ENCODE peak calls at places on chromosomes 3 and 15, in eight cellular contexts. One of them, this sample, is unnamed.
A peak's percentile ranks its signal among the peaks of the same experiment; 100 is the strongest.

GRCh38 chr3:59189561-59190338 is 139.9 kb upstream of the CFAP20DC start:
- DNase-seq in heart left ventricle: no peak
- DNase-seq in left ventricle myocardium inferior: no peak
- DNase-seq in heart right ventricle: no peak
- DNase-seq in psoas muscle: no peak
- DNase-seq in PC-9: peak; percentile 59
- DNase-seq in ovary: no peak
- DNase-seq in Caco-2: peak; percentile 43
- DNase-seq in this sample: peak; percentile 3

GRCh38 chr3:196055683-196056270 is 26.1 kb downstream of the TFRC start:
- DNase-seq in heart left ventricle: no peak
- DNase-seq in left ventricle myocardium inferior: no peak
- DNase-seq in heart right ventricle: no peak
- DNase-seq in psoas muscle: peak; percentile 45
- DNase-seq in PC-9: no peak
- DNase-seq in ovary: no peak
- DNase-seq in Caco-2: peak; percentile 55
- DNase-seq in this sample: no peak

GRCh38 chr3:184595726-184596125 is 34.1 kb downstream of the EPHB3 start:
- DNase-seq in heart left ventricle: no peak
- DNase-seq in left ventricle myocardium inferior: no peak
- DNase-seq in heart right ventricle: no peak
- DNase-seq in psoas muscle: no peak
- DNase-seq in PC-9: no peak
- DNase-seq in ovary: peak; percentile 33
- DNase-seq in Caco-2: no peak
- DNase-seq in this sample: no peak

GRCh38 chr15:39358441-39359041 is 222.3 kb upstream of the THBS1 start:
- DNase-seq in heart left ventricle: peak; percentile 49
- DNase-seq in left ventricle myocardium inferior: peak; percentile 31
- DNase-seq in heart right ventricle: no peak
- DNase-seq in psoas muscle: no peak
- DNase-seq in PC-9: no peak
- DNase-seq in ovary: peak; percentile 50
- DNase-seq in Caco-2: no peak
- DNase-seq in this sample: peak; percentile 94

GRCh38 chr15:74841761-74842385 is 1.1 kb downstream of the ULK3 start:
- DNase-seq in heart left ventricle: no peak
- DNase-seq in left ventricle myocardium inferior: no peak
- DNase-seq in heart right ventricle: no peak
- DNase-seq in psoas muscle: no peak
- DNase-seq in PC-9: no peak
- DNase-seq in ovary: peak; percentile 48
- DNase-seq in Caco-2: no peak
- DNase-seq in this sample: no peak

GRCh38 chr3:112319516-112320276 is 13.3 kb upstream of the CD200 start:
- DNase-seq in heart left ventricle: no peak
- DNase-seq in left ventricle myocardium inferior: no peak
- DNase-seq in heart right ventricle: no peak
- DNase-seq in psoas muscle: no peak
- DNase-seq in PC-9: no peak
- DNase-seq in ovary: no peak
- DNase-seq in Caco-2: no peak
- DNase-seq in this sample: peak; percentile 18

GRCh38 chr3:11915621-11916417 is 69.1 kb upstream of the TAMM41 start:
- DNase-seq in heart left ventricle: no peak
- DNase-seq in left ventricle myocardium inferior: no peak
- DNase-seq in heart right ventricle: no peak
- DNase-seq in psoas muscle: no peak
- DNase-seq in PC-9: no peak
- DNase-seq in ovary: no peak
- DNase-seq in Caco-2: no peak
- DNase-seq in this sample: no peak

GRCh38 chr15:66797921-66798320 is 95.9 kb downstream of the SMAD6 start:
- DNase-seq in heart left ventricle: no peak
- DNase-seq in left ventricle myocardium inferior: no peak
- DNase-seq in heart right ventricle: no peak
- DNase-seq in psoas muscle: no peak
- DNase-seq in PC-9: no peak
- DNase-seq in ovary: no peak
- DNase-seq in Caco-2: no peak
- DNase-seq in this sample: peak; percentile 17

GRCh38 chr15:100169615-100170279 is 172.0 kb downstream of the ADAMTS17 start:
- DNase-seq in heart left ventricle: no peak
- DNase-seq in left ventricle myocardium inferior: no peak
- DNase-seq in heart right ventricle: no peak
- DNase-seq in psoas muscle: no peak
- DNase-seq in PC-9: no peak
- DNase-seq in ovary: peak; percentile 28
- DNase-seq in Caco-2: no peak
- DNase-seq in this sample: no peak

GRCh38 chr3:189606774-189607173 is 24.4 kb upstream of the TP63 start:
- DNase-seq in heart left ventricle: no peak
- DNase-seq in left ventricle myocardium inferior: no peak
- DNase-seq in heart right ventricle: no peak
- DNase-seq in psoas muscle: no peak
- DNase-seq in PC-9: no peak
- DNase-seq in ovary: no peak
- DNase-seq in Caco-2: no peak
- DNase-seq in this sample: no peak

GRCh38 chr3:46675843-46676567 is 17.5 kb downstream of the ALS2CL start:
- DNase-seq in heart left ventricle: peak; percentile 25
- DNase-seq in left ventricle myocardium inferior: peak; percentile 12
- DNase-seq in heart right ventricle: no peak
- DNase-seq in psoas muscle: no peak
- DNase-seq in PC-9: no peak
- DNase-seq in ovary: no peak
- DNase-seq in Caco-2: no peak
- DNase-seq in this sample: peak; percentile 22

GRCh38 chr15:62454567-62455172 is 289.6 kb upstream of the C2CD4B start:
- DNase-seq in heart left ventricle: no peak
- DNase-seq in left ventricle myocardium inferior: no peak
- DNase-seq in heart right ventricle: no peak
- DNase-seq in psoas muscle: no peak
- DNase-seq in PC-9: no peak
- DNase-seq in ovary: no peak
- DNase-seq in Caco-2: no peak
- DNase-seq in this sample: no peak

GRCh38 chr15:81889480-81889871 is 156.3 kb downstream of the MEX3B start:
- DNase-seq in heart left ventricle: no peak
- DNase-seq in left ventricle myocardium inferior: no peak
- DNase-seq in heart right ventricle: no peak
- DNase-seq in psoas muscle: no peak
- DNase-seq in PC-9: no peak
- DNase-seq in ovary: no peak
- DNase-seq in Caco-2: no peak
- DNase-seq in this sample: no peak

DNA sequence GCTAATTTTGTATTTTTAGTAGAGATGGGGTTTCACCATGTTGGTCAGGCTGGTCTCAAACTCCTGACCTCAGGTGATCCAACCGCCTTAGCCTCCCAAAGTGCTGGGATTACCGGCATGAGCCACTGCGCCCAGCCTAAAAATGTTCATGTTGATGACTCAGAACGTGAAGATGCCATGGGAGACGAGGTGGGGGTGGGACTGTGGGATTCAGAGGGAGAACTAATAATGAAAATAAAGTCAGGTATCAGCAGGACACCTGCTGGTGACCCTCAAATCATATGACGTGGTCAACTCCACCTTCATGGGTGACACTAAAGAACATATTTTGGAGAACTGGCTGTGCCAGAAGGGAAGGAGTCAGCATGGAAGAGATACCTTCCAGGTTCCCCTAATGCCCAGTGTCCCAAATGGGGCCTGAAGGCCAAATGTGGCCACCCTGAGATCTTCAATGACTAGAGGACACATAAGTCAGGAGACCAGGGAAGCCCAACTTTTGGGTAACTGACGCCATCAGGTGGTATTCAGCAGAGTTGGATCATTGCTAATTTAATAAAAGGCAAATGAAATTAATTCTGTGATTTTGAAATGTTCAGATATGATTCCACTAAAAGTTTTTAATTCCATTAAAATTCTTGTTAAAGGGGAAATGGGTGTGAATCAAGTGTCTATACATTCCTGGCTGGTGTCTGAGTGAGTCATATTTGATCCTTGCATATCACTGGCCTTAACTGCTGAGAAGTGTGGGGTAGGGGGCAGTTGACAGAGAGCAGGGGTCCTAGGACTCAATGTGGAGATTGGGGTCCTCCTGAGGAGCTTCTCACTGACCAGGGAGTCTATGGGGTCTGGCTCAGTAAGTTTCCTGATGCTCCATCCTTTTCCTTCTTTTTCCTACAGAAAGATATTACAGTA is 88.6 kb upstream of the GSK3B start:
- DNase-seq in heart left ventricle: no peak
- DNase-seq in left ventricle myocardium inferior: no peak
- DNase-seq in heart right ventricle: no peak
- DNase-seq in psoas muscle: no peak
- DNase-seq in PC-9: peak; percentile 57
- DNase-seq in ovary: no peak
- DNase-seq in Caco-2: no peak
- DNase-seq in this sample: peak; percentile 76
- TF ChIP-seq CTCF in heart left ventricle: peak; percentile 23
- TF ChIP-seq CTCF in left ventricle myocardium inferior: peak; percentile 59
- TF ChIP-seq CTCF in heart right ventricle: peak; percentile 42
- TF ChIP-seq CTCF in psoas muscle: peak; percentile 33
- TF ChIP-seq CTCF in PC-9: peak; percentile 61
- TF ChIP-seq CTCF in ovary: no peak
- TF ChIP-seq CTCF in Caco-2: no peak
- TF ChIP-seq CTCF in this sample: peak; percentile 44

GRCh38 chr3:197554196-197554561 is 1.6 kb downstream of the BDH1 start:
- DNase-seq in heart left ventricle: no peak
- DNase-seq in left ventricle myocardium inferior: no peak
- DNase-seq in heart right ventricle: no peak
- DNase-seq in psoas muscle: no peak
- DNase-seq in PC-9: no peak
- DNase-seq in ovary: no peak
- DNase-seq in Caco-2: no peak
- DNase-seq in this sample: no peak
- H3K4me3 ChIP-seq in heart left ventricle: peak overlapping the region; percentile 74
- H3K4me3 ChIP-seq in left ventricle myocardium inferior: peak overlapping the region; percentile 80
- H3K4me3 ChIP-seq in heart right ventricle: peak overlapping the region; percentile 77
- H3K4me3 ChIP-seq in psoas muscle: peak overlapping the region; percentile 86
- H3K4me3 ChIP-seq in PC-9: peak overlapping the region; percentile 75
- H3K4me3 ChIP-seq in ovary: peak overlapping the region; percentile 69
- H3K4me3 ChIP-seq in Caco-2: peak overlapping the region; percentile 95
- H3K4me3 ChIP-seq in this sample: peak overlapping the region; percentile 86

GRCh38 chr3:161859057-161859456 is 362.4 kb downstream of the OTOL1 start:
- DNase-seq in heart left ventricle: no peak
- DNase-seq in left ventricle myocardium inferior: no peak
- DNase-seq in heart right ventricle: no peak
- DNase-seq in psoas muscle: no peak
- DNase-seq in PC-9: no peak
- DNase-seq in ovary: no peak
- DNase-seq in Caco-2: no peak
- DNase-seq in this sample: no peak

GRCh38 chr3:161859870-161860450 is 363.4 kb downstream of the OTOL1 start:
- DNase-seq in heart left ventricle: no peak
- DNase-seq in left ventricle myocardium inferior: no peak
- DNase-seq in heart right ventricle: no peak
- DNase-seq in psoas muscle: no peak
- DNase-seq in PC-9: no peak
- DNase-seq in ovary: no peak
- DNase-seq in Caco-2: no peak
- DNase-seq in this sample: no peak

GRCh38 chr3:161852744-161853143 is 356.1 kb downstream of the OTOL1 start:
- DNase-seq in heart left ventricle: no peak
- DNase-seq in left ventricle myocardium inferior: no peak
- DNase-seq in heart right ventricle: no peak
- DNase-seq in psoas muscle: no peak
- DNase-seq in PC-9: no peak
- DNase-seq in ovary: no peak
- DNase-seq in Caco-2: no peak
- DNase-seq in this sample: no peak

GRCh38 chr3:161851941-161852566 is 355.4 kb downstream of the OTOL1 start:
- DNase-seq in heart left ventricle: peak; percentile 29
- DNase-seq in left ventricle myocardium inferior: no peak
- DNase-seq in heart right ventricle: peak; percentile 24
- DNase-seq in psoas muscle: peak; percentile 29
- DNase-seq in PC-9: peak; percentile 64
- DNase-seq in ovary: no peak
- DNase-seq in Caco-2: peak; percentile 49
- DNase-seq in this sample: peak; percentile 57

DNA sequence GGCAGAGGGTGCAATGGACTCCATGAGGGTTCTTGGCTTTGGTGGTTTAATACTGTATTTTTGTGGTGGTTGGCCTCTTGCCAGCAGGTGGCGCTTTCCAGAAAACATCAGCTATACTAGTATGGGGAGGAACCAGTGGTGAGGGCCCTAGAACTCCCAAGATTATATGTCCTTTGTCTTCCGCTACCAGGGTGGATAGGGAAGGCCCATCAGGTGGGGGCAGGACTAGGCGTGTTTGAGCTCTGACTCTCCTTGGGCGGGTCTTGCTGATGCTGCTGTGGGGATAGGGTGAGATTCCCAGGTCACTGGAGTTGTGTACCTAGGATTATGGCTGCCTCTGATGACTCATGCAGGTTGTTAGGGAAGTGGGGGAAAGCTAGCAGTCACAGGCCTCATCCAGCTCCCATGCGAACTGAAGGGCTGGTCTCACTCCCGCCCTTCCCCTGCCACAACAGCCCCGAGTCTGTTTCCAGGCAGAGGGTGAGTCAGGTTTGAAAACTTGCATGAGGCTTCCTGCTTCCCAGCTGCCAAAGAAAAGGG is 357.7 kb downstream of the OTOL1 start:
- DNase-seq in heart left ventricle: no peak
- DNase-seq in left ventricle myocardium inferior: no peak
- DNase-seq in heart right ventricle: no peak
- DNase-seq in psoas muscle: no peak
- DNase-seq in PC-9: peak; percentile 84
- DNase-seq in ovary: no peak
- DNase-seq in Caco-2: peak; percentile 60
- DNase-seq in this sample: peak; percentile 47
- TF ChIP-seq CTCF in heart left ventricle: no peak
- TF ChIP-seq CTCF in left ventricle myocardium inferior: no peak
- TF ChIP-seq CTCF in heart right ventricle: no peak
- TF ChIP-seq CTCF in psoas muscle: no peak
- TF ChIP-seq CTCF in PC-9: peak; percentile 46
- TF ChIP-seq CTCF in ovary: no peak
- TF ChIP-seq CTCF in Caco-2: peak; percentile 18
- TF ChIP-seq CTCF in this sample: no peak

GRCh38 chr15:69074011-69074842 is 59.7 kb downstream of the NOX5 start:
- DNase-seq in heart left ventricle: peak; percentile 70
- DNase-seq in left ventricle myocardium inferior: peak; percentile 70
- DNase-seq in heart right ventricle: peak; percentile 69
- DNase-seq in psoas muscle: peak; percentile 29
- DNase-seq in PC-9: peak; percentile 76
- DNase-seq in ovary: peak; percentile 52
- DNase-seq in Caco-2: peak; percentile 75
- DNase-seq in this sample: peak; percentile 42
- H3K4me3 ChIP-seq in heart left ventricle: peak overlapping the region; percentile 72
- H3K4me3 ChIP-seq in left ventricle myocardium inferior: peak overlapping the region; percentile 71
- H3K4me3 ChIP-seq in heart right ventricle: peak overlapping the region; percentile 66
- H3K4me3 ChIP-seq in psoas muscle: peak overlapping the region; percentile 66
- H3K4me3 ChIP-seq in PC-9: peak overlapping the region; percentile 79
- H3K4me3 ChIP-seq in ovary: peak overlapping the region; percentile 34
- H3K4me3 ChIP-seq in Caco-2: peak overlapping the region; percentile 79
- H3K4me3 ChIP-seq in this sample: peak overlapping the region; percentile 72